ENCODE peak calls at places on chromosomes 3 and 15, in six cellular contexts. One of them, this sample, is unnamed.

GRCh38 chr3:43001094-43001553 is 22.0 kb downstream of the GASK1A start:
- DNase-seq in IMR-90: peak; percentile 85
- DNase-seq in neuronal stem cell: no peak
- DNase-seq in H9: no peak
- DNase-seq in mesenchymal stem cell: peak; percentile 39
- DNase-seq in trophoblast cell: no peak
- DNase-seq in this sample: no peak

GRCh38 chr3:171503817-171504216 is 43.6 kb upstream of the TNIK start:
- DNase-seq in IMR-90: no peak
- DNase-seq in neuronal stem cell: no peak
- DNase-seq in H9: no peak
- DNase-seq in mesenchymal stem cell: no peak
- DNase-seq in trophoblast cell: peak; percentile 52
- DNase-seq in this sample: no peak

GRCh38 chr3:46549408-46549904 is 16.6 kb downstream of the LRRC2 start:
- DNase-seq in IMR-90: no peak
- DNase-seq in neuronal stem cell: no peak
- DNase-seq in H9: no peak
- DNase-seq in mesenchymal stem cell: no peak
- DNase-seq in trophoblast cell: no peak
- DNase-seq in this sample: no peak

GRCh38 chr3:32681811-32682210 is 3.2 kb upstream of the CNOT10 start:
- DNase-seq in IMR-90: no peak
- DNase-seq in neuronal stem cell: no peak
- DNase-seq in H9: no peak
- DNase-seq in mesenchymal stem cell: peak; percentile 38
- DNase-seq in trophoblast cell: peak; percentile 3
- DNase-seq in this sample: no peak

GRCh38 chr3:58093573-58094195 is 85.5 kb downstream of the FLNB start:
- DNase-seq in IMR-90: peak; percentile 77
- DNase-seq in neuronal stem cell: no peak
- DNase-seq in H9: no peak
- DNase-seq in mesenchymal stem cell: peak; percentile 63
- DNase-seq in trophoblast cell: peak; percentile 83
- DNase-seq in this sample: no peak

GRCh38 chr3:175338775-175339535 is 479.8 kb downstream of the NAALADL2 start:
- DNase-seq in IMR-90: peak; percentile 73
- DNase-seq in neuronal stem cell: no peak
- DNase-seq in H9: peak; percentile 31
- DNase-seq in mesenchymal stem cell: peak; percentile 76
- DNase-seq in trophoblast cell: peak; percentile 10
- DNase-seq in this sample: peak; percentile 47

GRCh38 chr3:148331111-148331818 is 366.4 kb upstream of the AGTR1 start:
- DNase-seq in IMR-90: peak; percentile 51
- DNase-seq in neuronal stem cell: no peak
- DNase-seq in H9: no peak
- DNase-seq in mesenchymal stem cell: peak; percentile 38
- DNase-seq in trophoblast cell: no peak
- DNase-seq in this sample: no peak

GRCh38 chr3:197883541-197883940 is 66.4 kb upstream of the RPL35A start:
- DNase-seq in IMR-90: no peak
- DNase-seq in neuronal stem cell: no peak
- DNase-seq in H9: no peak
- DNase-seq in mesenchymal stem cell: no peak
- DNase-seq in trophoblast cell: no peak
- DNase-seq in this sample: no peak

GRCh38 chr15:59933607-59934006 is 70.5 kb upstream of the FOXB1 start:
- DNase-seq in IMR-90: no peak
- DNase-seq in neuronal stem cell: no peak
- DNase-seq in H9: no peak
- DNase-seq in mesenchymal stem cell: no peak
- DNase-seq in trophoblast cell: no peak
- DNase-seq in this sample: no peak

GRCh38 chr15:75211436-75212199 is 9.9 kb downstream of the C15orf39 start:
- DNase-seq in IMR-90: no peak
- DNase-seq in neuronal stem cell: no peak
- DNase-seq in H9: no peak
- DNase-seq in mesenchymal stem cell: no peak
- DNase-seq in trophoblast cell: no peak
- DNase-seq in this sample: no peak

GRCh38 chr15:57697588-57697987 is 8.9 kb upstream of the POLR2M start:
- DNase-seq in IMR-90: peak; percentile 19
- DNase-seq in neuronal stem cell: no peak
- DNase-seq in H9: no peak
- DNase-seq in mesenchymal stem cell: peak; percentile 17
- DNase-seq in trophoblast cell: no peak
- DNase-seq in this sample: no peak

GRCh38 chr3:189813652-189814245 is 182.6 kb downstream of the TP63 start:
- DNase-seq in IMR-90: no peak
- DNase-seq in neuronal stem cell: no peak
- DNase-seq in H9: peak; percentile 33
- DNase-seq in mesenchymal stem cell: no peak
- DNase-seq in trophoblast cell: no peak
- DNase-seq in this sample: no peak

GRCh38 chr3:64563776-64564175 is 124.0 kb downstream of the ADAMTS9 start:
- DNase-seq in IMR-90: no peak
- DNase-seq in neuronal stem cell: no peak
- DNase-seq in H9: no peak
- DNase-seq in mesenchymal stem cell: no peak
- DNase-seq in trophoblast cell: no peak
- DNase-seq in this sample: no peak

GRCh38 chr3:11613851-11614491 is 29.7 kb downstream of the VGLL4 start:
- DNase-seq in IMR-90: no peak
- DNase-seq in neuronal stem cell: no peak
- DNase-seq in H9: no peak
- DNase-seq in mesenchymal stem cell: no peak
- DNase-seq in trophoblast cell: no peak
- DNase-seq in this sample: no peak

GRCh38 chr3:69309810-69310209 is 76.1 kb downstream of the FRMD4B start:
- DNase-seq in IMR-90: peak; percentile 26
- DNase-seq in neuronal stem cell: no peak
- DNase-seq in H9: no peak
- DNase-seq in mesenchymal stem cell: no peak
- DNase-seq in trophoblast cell: no peak
- DNase-seq in this sample: no peak

GRCh38 chr3:49618412-49618811 is 55.7 kb upstream of the APEH start:
- DNase-seq in IMR-90: no peak
- DNase-seq in neuronal stem cell: no peak
- DNase-seq in H9: peak; percentile 21
- DNase-seq in mesenchymal stem cell: no peak
- DNase-seq in trophoblast cell: no peak
- DNase-seq in this sample: no peak

GRCh38 chr15:82093774-82094211 is 48.0 kb upstream of the MEX3B start:
- DNase-seq in IMR-90: peak; percentile 97
- DNase-seq in neuronal stem cell: no peak
- DNase-seq in H9: no peak
- DNase-seq in mesenchymal stem cell: peak; percentile 92
- DNase-seq in trophoblast cell: peak; percentile 92
- DNase-seq in this sample: no peak

GRCh38 chr15:89822951-89823701 is 8.5 kb upstream of the ANPEP start:
- DNase-seq in IMR-90: peak; percentile 18
- DNase-seq in neuronal stem cell: no peak
- DNase-seq in H9: peak; percentile 28
- DNase-seq in mesenchymal stem cell: no peak
- DNase-seq in trophoblast cell: no peak
- DNase-seq in this sample: no peak

GRCh38 chr15:96064351-96064756 is 266.1 kb upstream of the NR2F2 start:
- DNase-seq in IMR-90: peak; percentile 31
- DNase-seq in neuronal stem cell: no peak
- DNase-seq in H9: no peak
- DNase-seq in mesenchymal stem cell: peak; percentile 67
- DNase-seq in trophoblast cell: peak; percentile 73
- DNase-seq in this sample: no peak

GRCh38 chr3:178537123-178537754 is 1.0 kb downstream of the KCNMB2 start:
- DNase-seq in IMR-90: no peak
- DNase-seq in neuronal stem cell: no peak
- DNase-seq in H9: no peak
- DNase-seq in mesenchymal stem cell: no peak
- DNase-seq in trophoblast cell: no peak
- DNase-seq in this sample: no peak

GRCh38 chr15:76150508-76150907 is 90.7 kb downstream of the TMEM266 start:
- DNase-seq in IMR-90: no peak
- DNase-seq in neuronal stem cell: no peak
- DNase-seq in H9: no peak
- DNase-seq in mesenchymal stem cell: no peak
- DNase-seq in trophoblast cell: no peak
- DNase-seq in this sample: no peak

GRCh38 chr3:63228087-63228486 is 50.0 kb upstream of the SYNPR start:
- DNase-seq in IMR-90: no peak
- DNase-seq in neuronal stem cell: no peak
- DNase-seq in H9: no peak
- DNase-seq in mesenchymal stem cell: no peak
- DNase-seq in trophoblast cell: no peak
- DNase-seq in this sample: no peak

GRCh38 chr3:63231556-63231955 is 46.6 kb upstream of the SYNPR start:
- DNase-seq in IMR-90: no peak
- DNase-seq in neuronal stem cell: no peak
- DNase-seq in H9: no peak
- DNase-seq in mesenchymal stem cell: no peak
- DNase-seq in trophoblast cell: no peak
- DNase-seq in this sample: no peak

GRCh38 chr3:63232764-63233396 is 45.2 kb upstream of the SYNPR start:
- DNase-seq in IMR-90: peak; percentile 5
- DNase-seq in neuronal stem cell: no peak
- DNase-seq in H9: no peak
- DNase-seq in mesenchymal stem cell: no peak
- DNase-seq in trophoblast cell: no peak
- DNase-seq in this sample: no peak

GRCh38 chr3:63228677-63229076 is 49.4 kb upstream of the SYNPR start:
- DNase-seq in IMR-90: peak; percentile 12
- DNase-seq in neuronal stem cell: peak; percentile 14
- DNase-seq in H9: peak; percentile 55
- DNase-seq in mesenchymal stem cell: peak; percentile 17
- DNase-seq in trophoblast cell: peak; percentile 11
- DNase-seq in this sample: no peak

GRCh38 chr3:63230146-63230545 is 48.0 kb upstream of the SYNPR start:
- DNase-seq in IMR-90: no peak
- DNase-seq in neuronal stem cell: no peak
- DNase-seq in H9: no peak
- DNase-seq in mesenchymal stem cell: no peak
- DNase-seq in trophoblast cell: no peak
- DNase-seq in this sample: no peak
- H3K14ac ChIP-seq in IMR-90: no peak overlapping the region
- H3K14ac ChIP-seq in neuronal stem cell: no peak overlapping the region
- H3K14ac ChIP-seq in H9: no peak overlapping the region
- H3K14ac ChIP-seq in mesenchymal stem cell: no peak overlapping the region
- H3K14ac ChIP-seq in trophoblast cell: no peak overlapping the region
- H3K14ac ChIP-seq in this sample: no peak overlapping the region

DNA sequence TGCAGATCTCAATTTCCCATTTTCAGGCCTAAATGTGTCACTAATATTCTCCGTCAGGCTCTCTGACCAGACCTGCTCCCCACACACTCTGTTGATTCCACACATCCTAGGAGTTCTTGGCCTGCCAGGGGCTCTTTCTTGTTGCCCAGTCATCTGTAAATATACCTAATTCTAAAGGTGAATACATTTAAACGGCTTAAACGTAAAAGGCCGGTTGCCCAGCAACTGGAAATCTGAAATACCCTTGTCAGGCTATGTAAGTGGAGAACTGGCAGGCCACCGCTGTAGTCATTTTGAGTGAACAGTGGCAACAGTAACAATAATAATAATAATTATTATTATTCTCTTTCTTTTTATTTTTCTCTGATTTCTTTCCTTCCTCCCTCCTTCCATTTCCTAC is 302.7 kb downstream of the AGBL1 start:
- DNase-seq in IMR-90: no peak
- DNase-seq in neuronal stem cell: peak; percentile 50
- DNase-seq in H9: no peak
- DNase-seq in mesenchymal stem cell: no peak
- DNase-seq in trophoblast cell: no peak
- DNase-seq in this sample: no peak
- H3K14ac ChIP-seq in IMR-90: no peak overlapping the region
- H3K14ac ChIP-seq in neuronal stem cell: no peak overlapping the region
- H3K14ac ChIP-seq in H9: no peak overlapping the region
- H3K14ac ChIP-seq in mesenchymal stem cell: no peak overlapping the region
- H3K14ac ChIP-seq in trophoblast cell: no peak overlapping the region
- H3K14ac ChIP-seq in this sample: no peak overlapping the region

GRCh38 chr3:80424951-80425350 is 657.2 kb upstream of the ROBO1 start:
- DNase-seq in IMR-90: no peak
- DNase-seq in neuronal stem cell: no peak
- DNase-seq in H9: no peak
- DNase-seq in mesenchymal stem cell: no peak
- DNase-seq in trophoblast cell: no peak
- DNase-seq in this sample: no peak
- H3K14ac ChIP-seq in IMR-90: no peak overlapping the region
- H3K14ac ChIP-seq in neuronal stem cell: no peak overlapping the region
- H3K14ac ChIP-seq in H9: no peak overlapping the region
- H3K14ac ChIP-seq in mesenchymal stem cell: no peak overlapping the region
- H3K14ac ChIP-seq in trophoblast cell: no peak overlapping the region
- H3K14ac ChIP-seq in this sample: no peak overlapping the region

GRCh38 chr3:41276191-41276590 is 76.9 kb downstream of the CTNNB1 start:
- DNase-seq in IMR-90: no peak
- DNase-seq in neuronal stem cell: no peak
- DNase-seq in H9: no peak
- DNase-seq in mesenchymal stem cell: no peak
- DNase-seq in trophoblast cell: no peak
- DNase-seq in this sample: no peak
- H3K14ac ChIP-seq in IMR-90: no peak overlapping the region
- H3K14ac ChIP-seq in neuronal stem cell: no peak overlapping the region
- H3K14ac ChIP-seq in H9: no peak overlapping the region
- H3K14ac ChIP-seq in mesenchymal stem cell: no peak overlapping the region
- H3K14ac ChIP-seq in trophoblast cell: no peak overlapping the region
- H3K14ac ChIP-seq in this sample: no peak overlapping the region

This sample was measured in H1.